ENCODE peak calls at places on chromosomes 1 and 21, in nine cellular contexts. V is mesendoderm; M is GM23248; R is RWPE2; N is ovary; B is heart right ventricle; Y is effector memory CD4-positive, alpha-beta T cell; W is fibroblast of lung; T is BE2C. L is an unnamed sample. For H3K4me1, the result is how much of the 10 kb centered on the place peaks cover.

GRCh38 chr1:14765773-14766172 is 167.3 kb downstream of the KAZN start:
- DNase-seq in R (no peak), V (no peak), B (no peak), T (no peak), N (no peak), Y (no peak), W (no peak), M (no peak), L (no peak)

GRCh38 chr1:38558476-38559179 is 300.9 kb downstream of the RRAGC start:
- DNase-seq in R (no peak), N (no peak), B (no peak), T (peak), V (peak), Y (no peak), W (no peak), M (no peak), L (no peak)

GRCh38 chr1:5770981-5771765 is 221.1 kb downstream of the NPHP4 start:
- DNase-seq in Y (no peak), N (peak), M (peak), R (no peak), T (peak), W (no peak), B (no peak), V (peak), L (no peak)

GRCh38 chr1:109314805-109315204 is 8.0 kb upstream of the MYBPHL start:
- DNase-seq in R (no peak), N (no peak), Y (no peak), T (no peak), V (no peak), W (peak), B (no peak), M (peak), L (no peak)

GRCh38 chr1:59100975-59101374 is 195.9 kb upstream of the FGGY start:
- DNase-seq in V (no peak), T (no peak), B (no peak), M (peak), W (peak), Y (no peak), N (no peak), R (no peak), L (no peak)

GRCh38 chr1:181987334-181987870 is 74.1 kb downstream of the ZNF648 start:
- DNase-seq in T (no peak), M (no peak), W (no peak), Y (no peak), V (no peak), R (no peak), N (no peak), B (no peak), L (no peak)

GRCh38 chr1:40936878-40937484 is 42.5 kb upstream of the CTPS1 start:
- DNase-seq in W (peak), R (no peak), B (no peak), N (no peak), T (peak), M (peak), V (no peak), Y (no peak), L (no peak)

GRCh38 chr21:26798856-26799751 is 46.1 kb downstream of the ADAMTS1 start:
- DNase-seq in M (no peak), B (no peak), V (no peak), Y (no peak), T (no peak), R (no peak), W (no peak), N (no peak), L (no peak)

GRCh38 chr1:39087109-39087834 is 61.1 kb downstream of the NDUFS5 start:
- DNase-seq in R (no peak), T (no peak), B (peak), N (peak), Y (no peak), M (peak), V (no peak), W (peak), L (no peak)

GRCh38 chr1:212037900-212038299 is 2.4 kb downstream of the DTL start:
- DNase-seq in Y (no peak), N (no peak), R (no peak), W (no peak), T (no peak), V (no peak), M (peak), B (no peak), L (no peak)

GRCh38 chr1:81731989-81732388 is 68.7 kb upstream of the ADGRL2 start:
- DNase-seq in Y (no peak), R (no peak), B (no peak), T (no peak), V (peak), W (peak), N (no peak), M (peak), L (no peak)

GRCh38 chr1:82392513-82392912 is 591.8 kb downstream of the ADGRL2 start:
- DNase-seq in V (no peak), M (peak), R (no peak), Y (no peak), T (no peak), W (peak), N (no peak), B (no peak), L (no peak)

GRCh38 chr1:87273291-87273690 is 55.4 kb upstream of the LMO4 start:
- DNase-seq in T (no peak), W (no peak), Y (no peak), N (no peak), V (peak), B (no peak), R (no peak), M (no peak), L (no peak)

GRCh38 chr1:201891451-201892045 is 2.9 kb downstream of the SHISA4 start:
- DNase-seq in W (no peak), T (no peak), R (no peak), M (no peak), Y (no peak), B (no peak), N (no peak), V (no peak), L (no peak)

GRCh38 chr1:53297226-53297625 is 30.6 kb downstream of the LRP8 start:
- DNase-seq in M (no peak), B (no peak), R (no peak), Y (no peak), N (no peak), W (no peak), V (no peak), T (no peak), L (no peak)

GRCh38 chr21:34008618-34009017 is 64.8 kb upstream of the MRPS6 start:
- DNase-seq in T (no peak), W (peak), V (no peak), B (no peak), Y (no peak), N (no peak), M (no peak), R (no peak), L (no peak)

GRCh38 chr1:3168678-3169077 is 99.7 kb downstream of the PRDM16 start:
- DNase-seq in T (no peak), N (no peak), W (no peak), R (no peak), Y (no peak), V (no peak), M (no peak), B (no peak), L (peak)

GRCh38 chr21:14072761-14073535 is 137.8 kb downstream of the LIPI start:
- DNase-seq in V (no peak), Y (no peak), T (no peak), W (no peak), R (no peak), B (no peak), N (no peak), M (no peak), L (no peak)

GRCh38 chr1:180527270-180527669 is 24.9 kb upstream of the ACBD6 start:
- DNase-seq in M (peak), B (no peak), N (no peak), V (peak), Y (no peak), W (peak), R (no peak), T (no peak), L (no peak)

GRCh38 chr1:212754193-212754592 is 37.4 kb downstream of the NSL1 start:
- DNase-seq in W (no peak), B (no peak), N (no peak), T (no peak), Y (no peak), V (no peak), R (no peak), M (no peak), L (no peak)

GRCh38 chr21:45384656-45385548 is 20.1 kb upstream of the COL18A1 start:
- DNase-seq in Y (no peak), B (no peak), N (peak), W (no peak), V (no peak), T (peak), M (no peak), R (peak), L (peak)

GRCh38 chr1:13913396-13913795 is 213.4 kb downstream of the PRDM2 start:
- DNase-seq in W (no peak), B (no peak), V (no peak), T (no peak), R (no peak), M (no peak), N (no peak), Y (no peak), L (no peak)

GRCh38 chr1:21361506-21361905 is 71.2 kb upstream of the ECE1 start:
- DNase-seq in W (no peak), B (no peak), M (peak), V (no peak), R (no peak), N (no peak), T (no peak), Y (no peak), L (no peak)

GRCh38 chr21:35860181-35860869 is 200.0 kb downstream of the SETD4 start:
- DNase-seq in B (no peak), T (no peak), Y (no peak), N (no peak), V (no peak), M (no peak), W (no peak), R (no peak), L (no peak)

GRCh38 chr1:107145637-107146036 is 4.8 kb downstream of the NTNG1 start:
- DNase-seq in M (no peak), Y (no peak), N (no peak), B (no peak), W (no peak), V (no peak), R (no peak), T (no peak), L (no peak)

DNA sequence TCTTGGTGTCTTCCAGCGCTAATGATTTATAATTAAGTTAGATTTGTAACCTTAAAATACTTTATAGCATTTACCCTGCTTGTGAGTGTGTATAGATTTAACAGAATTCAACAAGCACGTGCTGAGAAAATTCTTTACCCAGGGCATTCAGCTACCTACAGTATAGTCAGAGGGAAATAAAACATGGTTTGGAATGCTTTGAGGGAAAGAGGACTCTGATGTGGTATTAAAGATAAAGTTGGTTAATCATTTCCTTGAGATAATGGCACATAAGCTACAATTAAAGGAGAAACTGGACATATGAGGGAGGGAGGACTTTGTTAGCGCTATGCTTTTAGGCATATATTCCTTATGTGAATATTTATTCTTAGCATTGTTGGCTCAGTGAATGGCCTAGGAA is 26.4 kb upstream of the IL12RB2 start:
- DNase-seq in T (no peak), R (no peak), M (no peak), N (no peak), B (no peak), W (no peak), V (no peak), Y (no peak), L (no peak)
- H3K4me1 ChIP-seq in T (under half), R (under half), M (under half), N (under half), B (under half), W (under half), V (under half), Y (under half), L (under half)

GRCh38 chr1:12584900-12585525 is 33.0 kb downstream of the DHRS3 start:
- DNase-seq in T (no peak), Y (no peak), R (no peak), N (no peak), B (no peak), M (no peak), V (no peak), W (no peak), L (no peak)

GRCh38 chr1:12586171-12586942 is 31.7 kb downstream of the DHRS3 start:
- DNase-seq in N (no peak), Y (no peak), W (no peak), T (no peak), R (no peak), B (no peak), V (no peak), M (no peak), L (no peak)

GRCh38 chr1:12585536-12585935 is 32.5 kb downstream of the DHRS3 start:
- DNase-seq in W (no peak), T (no peak), B (no peak), V (no peak), Y (no peak), R (no peak), N (no peak), M (no peak), L (no peak)

GRCh38 chr1:12588695-12589094 is 29.3 kb downstream of the DHRS3 start:
- DNase-seq in W (no peak), B (no peak), N (no peak), Y (no peak), R (no peak), V (no peak), T (no peak), M (no peak), L (no peak)

GRCh38 chr1:12587981-12588620 is 29.9 kb downstream of the DHRS3 start:
- DNase-seq in N (no peak), W (peak), B (no peak), T (no peak), M (no peak), Y (no peak), R (no peak), V (no peak), L (no peak)
- H3K4me1 ChIP-seq in N (under half), W (under half), B (under half), T (under half), M (under half), Y (under half), R (under half), V (under half), L (under half)

GRCh38 chr1:203519896-203520295 is 25.9 kb downstream of the OPTC start:
- DNase-seq in B (no peak), W (no peak), T (no peak), R (no peak), V (no peak), N (no peak), Y (no peak), M (no peak), L (no peak)

GRCh38 chr1:203517426-203517974 is 23.5 kb downstream of the OPTC start:
- DNase-seq in Y (no peak), W (no peak), R (no peak), M (no peak), N (no peak), V (peak), T (peak), B (no peak), L (no peak)

GRCh38 chr1:203518541-203518940 is 24.6 kb downstream of the OPTC start:
- DNase-seq in N (no peak), W (no peak), Y (no peak), T (no peak), V (no peak), R (no peak), B (no peak), M (no peak), L (no peak)

GRCh38 chr1:203519053-203519770 is 25.3 kb downstream of the OPTC start:
- DNase-seq in N (no peak), Y (no peak), W (peak), B (no peak), R (no peak), T (no peak), V (peak), M (peak), L (no peak)

GRCh38 chr1:203516906-203517305 is 23.0 kb downstream of the OPTC start:
- DNase-seq in M (no peak), V (no peak), W (no peak), T (no peak), B (no peak), Y (no peak), R (no peak), N (no peak), L (no peak)
- H3K4me1 ChIP-seq in M (under half), V (under half), W (under half), T (under half), B (under half), Y (under half), R (under half), N (under half), L (under half)

GRCh38 chr1:24547195-24547594 is 8.7 kb upstream of the NCMAP start:
- DNase-seq in B (no peak), N (no peak), Y (no peak), R (no peak), T (no peak), V (no peak), M (no peak), W (no peak), L (no peak)
- H3K4me1 ChIP-seq in B (under half), N (under half), Y (under half), R (under half), T (under half), V (under half), M (under half), W (under half), L (under half)

DNA sequence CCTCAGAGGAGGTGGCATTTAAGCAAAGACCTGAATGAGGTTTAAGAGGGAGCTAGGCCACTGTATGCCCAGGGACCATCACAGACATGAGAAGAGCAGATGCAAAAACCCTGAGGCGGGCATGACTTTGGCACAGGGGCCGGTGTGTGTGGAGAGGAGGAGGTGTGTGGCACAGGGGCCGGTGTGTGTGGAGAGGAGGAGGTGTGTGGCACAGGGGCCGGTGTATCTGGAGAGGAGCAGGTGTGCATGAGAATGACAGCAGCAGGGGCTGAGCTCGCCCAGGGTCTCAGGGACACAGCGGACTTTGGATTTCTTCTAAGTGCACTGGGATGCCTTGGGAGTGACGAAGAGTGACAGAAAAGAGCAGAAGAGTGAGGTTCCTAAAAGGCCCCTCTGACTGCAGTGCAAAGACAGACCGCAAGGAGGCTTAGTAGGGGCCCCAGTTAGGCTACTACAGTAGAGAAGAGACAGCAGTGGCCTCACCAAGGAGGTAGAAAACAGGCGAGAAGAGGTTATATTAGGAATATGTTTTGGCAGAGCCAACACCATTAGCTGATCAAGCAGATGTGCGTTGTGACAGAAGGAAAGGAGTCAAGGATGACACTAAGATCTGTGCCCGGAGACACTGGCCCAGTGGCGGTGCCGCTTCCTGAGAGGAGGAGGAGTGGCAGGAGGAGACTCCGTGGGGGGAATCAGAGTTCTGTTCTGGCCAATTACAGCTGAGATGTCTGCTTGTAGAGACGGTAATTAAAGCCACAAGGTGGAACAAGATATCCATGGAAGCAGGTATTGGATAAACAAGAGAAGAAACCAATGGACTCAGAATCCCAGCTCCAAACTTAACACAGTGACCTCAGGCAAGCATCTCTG is 18.4 kb downstream of the ZBTB17 start:
- DNase-seq in M (no peak), B (no peak), W (no peak), N (no peak), R (no peak), Y (no peak), T (no peak), V (peak), L (no peak)
- H3K4me1 ChIP-seq in M (under half), B (half or more), W (under half), N (under half), R (under half), Y (under half), T (under half), V (under half), L (half or more)

DNA sequence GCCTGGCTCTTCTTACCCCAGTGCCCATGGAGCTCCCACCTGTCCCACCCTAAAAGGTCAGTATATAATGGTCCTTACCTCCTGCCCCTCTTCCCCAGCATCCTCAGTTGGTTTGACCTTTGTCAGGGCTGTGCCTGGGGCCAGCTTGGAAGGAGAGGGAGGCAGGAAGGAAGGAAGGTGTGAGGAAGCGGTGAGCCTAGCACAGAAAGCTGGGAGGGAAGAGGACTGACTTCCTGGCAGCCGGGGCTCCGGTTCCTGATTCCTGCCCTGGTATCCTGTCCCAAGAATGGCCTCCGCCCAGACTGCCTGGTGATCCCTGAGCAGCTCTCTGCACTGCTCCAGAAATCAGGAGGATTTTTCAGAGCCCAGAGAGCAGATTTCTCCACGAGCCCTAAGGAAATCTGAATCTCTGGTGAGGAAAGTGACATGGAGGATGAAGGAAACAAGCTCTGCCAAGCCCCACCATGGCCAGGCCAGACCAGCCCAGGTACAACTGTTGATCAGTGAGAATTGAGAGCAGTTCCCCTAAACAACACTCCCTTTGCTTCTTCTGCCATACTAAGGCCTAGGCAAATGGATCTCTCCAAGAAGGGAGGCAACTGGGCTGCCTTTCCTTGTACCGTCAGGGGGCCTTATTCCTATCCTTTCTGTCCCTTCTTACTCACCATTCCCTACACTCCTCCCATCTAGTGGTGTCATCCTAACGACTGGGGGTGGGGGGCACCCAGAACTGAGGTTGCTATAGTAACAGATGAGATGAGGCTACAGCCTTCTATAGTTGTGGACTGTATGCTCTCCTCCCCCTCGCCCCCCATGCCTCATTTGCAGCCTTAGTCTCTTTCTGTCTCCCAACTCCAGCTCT is 3.2 kb downstream of the PEA15 start:
- DNase-seq in N (no peak), M (peak), R (no peak), T (no peak), V (no peak), W (peak), B (peak), Y (no peak), L (no peak)
- H3K4me1 ChIP-seq in N (under half), M (under half), R (under half), T (under half), V (under half), W (under half), B (half or more), Y (under half), L (half or more)

L was measured in lower lobe of right lung.